ENCODE peak calls at places on chromosomes 6 and 20, in five cellular contexts. A, W, O, N and R are unnamed samples.

GRCh38 chr20:33407251-33407650 is 5.9 kb upstream of the CDK5RAP1 start:
- DNase-seq in W (no peak), A (no peak), O (no peak), N (no peak), R (no peak)

GRCh38 chr20:17406191-17406590 is 125.0 kb downstream of the BFSP1 start:
- DNase-seq in O (no peak), N (no peak), W (no peak), A (no peak), R (no peak)

GRCh38 chr6:90146914-90147668 is 149.6 kb downstream of the BACH2 start:
- DNase-seq in N (no peak), O (no peak), W (no peak), A (no peak), R (no peak)

GRCh38 chr6:26109776-26110175 is 22.5 kb downstream of the HFE start:
- DNase-seq in W (no peak), A (no peak), O (no peak), N (no peak), R (no peak)

GRCh38 chr6:84019812-84020211 is 13.8 kb upstream of the MRAP2 start:
- DNase-seq in O (no peak), N (no peak), W (no peak), A (peak), R (no peak)

GRCh38 chr6:18024876-18025275 is 37.4 kb upstream of the KIF13A start:
- DNase-seq in W (no peak), A (no peak), N (no peak), O (peak), R (no peak)

GRCh38 chr20:2652724-2653510 is 485 bp downstream of the NOP56 start:
- DNase-seq in N (no peak), A (no peak), W (peak), O (no peak), R (no peak)

GRCh38 chr6:71012871-71013456 is 56.1 kb upstream of the B3GAT2 start:
- DNase-seq in N (no peak), O (no peak), A (peak), W (peak), R (no peak)

GRCh38 chr6:70413829-70414494 is 654 bp downstream of the FAM135A start:
- DNase-seq in O (no peak), A (peak), W (no peak), N (no peak), R (no peak)

GRCh38 chr6:111805511-111806181 is 67.6 kb downstream of the FYN start:
- DNase-seq in A (no peak), W (peak), N (no peak), O (no peak), R (no peak)
- H3K27ac ChIP-seq in A (no peak), W (peak), N (peak), O (peak), R (peak)

GRCh38 chr20:53097371-53097770 is 125.2 kb downstream of the TSHZ2 start:
- DNase-seq in O (no peak), N (no peak), W (no peak), A (no peak), R (no peak)
- H3K27ac ChIP-seq in O (no peak), N (no peak), W (no peak), A (no peak), R (no peak)

DNA sequence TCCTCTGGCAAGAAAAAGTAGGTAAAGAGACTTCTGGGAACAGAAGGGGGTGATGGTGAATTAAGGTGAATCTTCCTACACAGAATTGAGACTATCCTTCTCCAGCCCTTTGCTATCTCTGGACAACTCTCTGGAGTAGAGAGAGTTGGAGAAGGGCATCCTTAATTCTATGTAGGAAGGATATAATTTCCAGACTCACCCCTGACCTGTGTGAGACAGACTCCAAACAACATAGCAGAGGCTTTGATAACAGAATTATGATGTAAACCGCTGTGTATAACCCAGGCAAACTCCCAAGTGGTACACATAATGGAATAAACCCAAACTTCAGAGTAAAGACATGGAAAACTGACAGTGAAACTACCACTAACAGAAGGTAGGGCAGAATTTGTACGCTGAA is 186.5 kb downstream of the MEI4 start:
- DNase-seq in A (no peak), O (no peak), N (no peak), W (no peak), R (no peak)
- H3K27ac ChIP-seq in A (no peak), O (no peak), N (no peak), W (no peak), R (no peak)

DNA sequence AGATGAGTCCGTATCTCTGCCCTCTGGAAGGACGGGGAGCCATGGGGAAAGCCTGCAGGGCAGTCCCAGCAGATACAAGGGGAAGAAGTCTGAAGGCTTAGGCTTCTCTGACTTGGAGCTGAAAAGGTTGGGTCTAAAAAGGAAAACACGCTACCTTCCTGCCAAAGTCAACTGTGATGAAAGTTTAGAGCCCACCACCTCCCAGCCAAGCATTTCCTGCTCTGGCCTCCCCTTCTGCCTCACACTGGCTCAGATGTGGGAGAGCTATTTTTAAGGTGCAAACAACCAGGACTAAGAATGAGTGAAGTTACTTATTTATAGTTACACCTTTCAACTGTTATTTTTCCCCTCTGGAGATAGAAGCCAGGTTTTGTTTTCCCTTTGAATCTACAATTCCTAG is 21.2 kb downstream of the NEDD9 start:
- DNase-seq in W (no peak), A (no peak), N (no peak), O (no peak), R (no peak)
- H3K27ac ChIP-seq in W (no peak), A (no peak), N (peak), O (peak), R (no peak)

DNA sequence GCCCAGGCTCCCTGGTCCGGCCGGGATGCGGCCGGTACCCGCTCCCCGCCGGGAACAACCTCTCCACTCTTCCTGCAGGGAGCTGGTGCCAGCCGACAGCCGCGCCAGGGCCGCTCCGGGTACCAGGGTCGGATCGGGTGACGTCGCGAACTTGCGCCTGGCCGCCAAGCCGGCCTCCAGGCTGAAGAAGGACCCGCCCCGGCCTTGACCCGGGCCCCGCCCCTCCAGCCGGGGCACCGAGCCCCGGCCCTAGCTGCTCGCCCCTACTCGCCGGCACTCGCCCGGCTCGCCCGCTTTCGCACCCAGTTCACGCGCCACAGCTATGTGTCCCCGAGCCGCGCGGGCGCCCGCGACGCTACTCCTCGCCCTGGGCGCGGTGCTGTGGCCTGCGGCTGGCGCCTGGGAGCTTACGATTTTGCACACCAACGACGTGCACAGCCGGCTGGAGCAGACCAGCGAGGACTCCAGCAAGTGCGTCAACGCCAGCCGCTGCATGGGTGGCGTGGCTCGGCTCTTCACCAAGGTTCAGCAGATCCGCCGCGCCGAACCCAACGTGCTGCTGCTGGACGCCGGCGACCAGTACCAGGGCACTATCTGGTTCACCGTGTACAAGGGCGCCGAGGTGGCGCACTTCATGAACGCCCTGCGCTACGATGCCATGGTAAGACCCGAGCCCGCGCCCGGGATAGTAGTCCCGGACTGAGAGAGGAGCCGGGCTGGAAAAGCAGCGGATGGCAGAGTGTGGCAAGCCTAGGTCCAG is at the start of gene NT5E:
- DNase-seq in A (peak), W (peak), O (no peak), N (peak), R (no peak)
- H3K27ac ChIP-seq in A (no peak), W (peak), O (peak), N (peak), R (no peak)

GRCh38 chr20:38723982-38724602 is at the start of gene SLC32A1:
- DNase-seq in N (no peak), A (no peak), W (no peak), O (no peak), R (no peak)
- H3K27ac ChIP-seq in N (no peak), A (no peak), W (no peak), O (no peak), R (no peak)

DNA sequence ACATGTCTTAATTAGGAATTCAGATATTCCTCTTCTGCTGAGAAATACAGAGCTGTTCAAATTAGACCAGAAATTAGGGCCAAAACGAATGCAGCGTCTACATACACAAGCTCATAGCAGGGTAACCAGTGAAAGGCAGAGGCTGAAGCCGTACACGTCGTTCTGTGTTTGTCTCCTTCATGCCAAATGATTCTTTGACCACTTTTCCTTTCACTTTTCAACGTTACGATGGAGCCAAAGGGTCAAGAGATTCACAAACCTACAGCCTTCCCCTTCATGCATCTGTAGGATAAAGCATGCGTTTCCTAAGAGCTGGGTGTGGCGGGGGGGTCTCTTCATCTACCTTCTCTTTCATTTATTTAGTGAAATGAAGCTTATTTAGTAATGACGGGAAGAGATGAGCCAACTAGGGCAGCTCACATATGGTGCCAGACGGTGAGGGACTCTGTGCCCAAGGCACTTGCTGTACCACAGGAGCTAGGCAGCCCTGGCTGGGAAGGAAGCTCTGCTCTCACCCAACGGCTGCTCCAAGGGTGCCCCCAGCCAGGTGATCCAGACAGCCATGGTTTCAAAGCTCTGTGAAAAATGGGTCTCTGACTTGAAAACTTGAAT is 178.0 kb downstream of the ATXN1 start:
- DNase-seq in W (no peak), A (no peak), N (no peak), O (peak), R (no peak)
- H3K27ac ChIP-seq in W (no peak), A (no peak), N (no peak), O (peak), R (no peak)

GRCh38 chr6:144661101-144661806 is 376.1 kb downstream of the UTRN start:
- DNase-seq in N (no peak), W (no peak), O (no peak), A (peak), R (no peak)
- H3K27ac ChIP-seq in N (no peak), W (no peak), O (no peak), A (no peak), R (no peak)